ENCODE peak calls at places on chromosome 2, in five cellular contexts. T is AG04449, Z is MCF 10A, A is breast epithelium, G is pancreas. M is an unnamed sample.

GRCh38 chr2:110773470-110773921 is 41.1 kb downstream of the ACOXL start:
- DNase-seq in Z (no peak), T (no peak), G (peak; percentile 85), A (no peak), M (no peak)

GRCh38 chr2:56474412-56475158 is 290.8 kb downstream of the CCDC85A start:
- DNase-seq in A (no peak), T (peak; percentile 34), Z (peak; percentile 86), G (no peak), M (no peak)

GRCh38 chr2:9252002-9252357 is 45.4 kb downstream of the ASAP2 start:
- DNase-seq in Z (no peak), G (no peak), A (no peak), T (no peak), M (no peak)

GRCh38 chr2:105760639-105761337 is 16.1 kb downstream of the NCK2 start:
- DNase-seq in A (no peak), T (no peak), Z (no peak), G (no peak), M (no peak)

GRCh38 chr2:179692610-179693009 is 168.8 kb downstream of the ZNF385B start:
- DNase-seq in T (no peak), A (no peak), G (no peak), Z (peak; percentile 17), M (no peak)

GRCh38 chr2:230660294-230661060 is 52.2 kb upstream of the CAB39 start:
- DNase-seq in T (no peak), A (peak; percentile 23), Z (no peak), G (no peak), M (no peak)

GRCh38 chr2:187345338-187345737 is 102.7 kb downstream of the CALCRL start:
- DNase-seq in G (no peak), A (no peak), Z (no peak), T (no peak), M (no peak)

GRCh38 chr2:237723613-237724012 is 75.0 kb upstream of the RBM44 start:
- DNase-seq in Z (peak; percentile 49), G (no peak), T (no peak), A (peak; percentile 15), M (no peak)

GRCh38 chr2:41937464-41937861 is 110.4 kb upstream of the PKDCC start:
- DNase-seq in A (no peak), G (no peak), T (no peak), Z (no peak), M (no peak)

GRCh38 chr2:119123359-119123758 is 35.2 kb downstream of the C1QL2 start:
- DNase-seq in T (no peak), Z (no peak), G (no peak), A (no peak), M (no peak)

GRCh38 chr2:3480352-3481010 is 38.9 kb downstream of the ADI1 start:
- DNase-seq in A (no peak), Z (no peak), T (no peak), G (no peak), M (no peak)

GRCh38 chr2:186348200-186348599 is 137.9 kb upstream of the ZC3H15 start:
- DNase-seq in T (no peak), Z (peak; percentile 37), G (no peak), A (no peak), M (no peak)

GRCh38 chr2:238899386-238899785 is 51.5 kb downstream of the TWIST2 start:
- DNase-seq in T (no peak), G (no peak), A (no peak), Z (no peak), M (no peak)

GRCh38 chr2:159873136-159873728 is 75.2 kb upstream of the CD302 start:
- DNase-seq in G (no peak), T (no peak), A (no peak), Z (no peak), M (no peak)

GRCh38 chr2:52454962-52455361 is 1312.6 kb upstream of the CHAC2 start:
- DNase-seq in Z (no peak), A (no peak), T (no peak), G (no peak), M (no peak)

GRCh38 chr2:233915133-233915532 is 2.0 kb upstream of the TRPM8 start:
- DNase-seq in T (no peak), A (no peak), Z (peak; percentile 14), G (no peak), M (no peak)
- TF ChIP-seq CTCF in T (no peak), A (no peak), Z (no peak), G (no peak), M (no peak)

GRCh38 chr2:169446452-169446851 is 32.8 kb upstream of the BBS5 start:
- DNase-seq in Z (no peak), G (no peak), T (no peak), A (no peak), M (no peak)

GRCh38 chr2:169448865-169449264 is 30.4 kb upstream of the BBS5 start:
- DNase-seq in Z (no peak), G (no peak), T (no peak), A (no peak), M (no peak)

DNA sequence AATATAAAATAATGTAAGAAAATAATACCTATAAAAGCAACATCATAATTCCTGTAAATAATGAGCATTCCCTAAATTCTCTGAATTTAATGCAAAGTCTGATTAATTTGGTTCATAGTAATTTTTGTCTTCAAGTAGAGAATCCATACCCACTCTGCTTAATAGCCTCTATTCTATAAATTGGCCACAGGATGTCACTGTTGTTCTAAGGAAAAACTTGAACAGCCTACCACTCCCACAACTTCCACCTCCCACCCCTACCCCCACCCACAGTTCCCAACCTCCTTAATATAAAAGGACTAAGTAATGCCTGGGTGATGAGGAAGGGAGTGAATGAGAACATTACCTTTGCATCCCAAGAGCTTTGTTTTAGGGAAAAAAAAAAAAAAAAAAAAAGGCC is 27.2 kb upstream of the BBS5 start:
- DNase-seq in T (no peak), G (no peak), Z (peak; percentile 65), A (no peak), M (no peak)
- TF ChIP-seq CTCF in T (peak; percentile 23), G (peak; percentile 21), Z (peak; percentile 61), A (no peak), M (no peak)

GRCh38 chr2:239990966-239991365 is 34.2 kb downstream of the NDUFA10 start:
- DNase-seq in Z (no peak), T (no peak), A (no peak), G (no peak), M (no peak)

GRCh38 chr2:239998006-239998405 is 27.1 kb downstream of the NDUFA10 start:
- DNase-seq in G (no peak), A (no peak), T (no peak), Z (no peak), M (no peak)

GRCh38 chr2:239991689-239992314 is 33.3 kb downstream of the NDUFA10 start:
- DNase-seq in Z (peak; percentile 57), T (peak; percentile 16), A (no peak), G (no peak), M (no peak)

GRCh38 chr2:239993291-239993690 is 31.9 kb downstream of the NDUFA10 start:
- DNase-seq in A (no peak), Z (no peak), T (no peak), G (no peak), M (no peak)

GRCh38 chr2:239994086-239994485 is 31.1 kb downstream of the NDUFA10 start:
- DNase-seq in T (no peak), Z (no peak), A (no peak), G (no peak), M (no peak)
- TF ChIP-seq CTCF in T (no peak), Z (no peak), A (no peak), G (no peak), M (no peak)

GRCh38 chr2:241722896-241723454 is 11.5 kb upstream of the D2HGDH start:
- DNase-seq in Z (no peak), T (no peak), A (no peak), G (no peak), M (no peak)
- TF ChIP-seq CTCF in Z (no peak), T (no peak), A (no peak), G (no peak), M (no peak)

GRCh38 chr2:24222946-24223345 is 48.1 kb downstream of the FAM228A start:
- DNase-seq in A (no peak), T (no peak), Z (no peak), G (no peak), M (no peak)

GRCh38 chr2:24231461-24231881 is 56.6 kb downstream of the FAM228A start:
- DNase-seq in A (peak; percentile 27), T (no peak), Z (no peak), G (no peak), M (no peak)

GRCh38 chr2:24233321-24233720 is 58.5 kb downstream of the FAM228A start:
- DNase-seq in A (no peak), G (no peak), Z (no peak), T (no peak), M (no peak)

GRCh38 chr2:24225883-24226282 is 51.0 kb downstream of the FAM228A start:
- DNase-seq in A (no peak), T (no peak), G (no peak), Z (no peak), M (no peak)

GRCh38 chr2:24228470-24228869 is 53.6 kb downstream of the FAM228A start:
- DNase-seq in A (no peak), T (no peak), G (no peak), Z (peak; percentile 23), M (no peak)
- TF ChIP-seq CTCF in A (peak; percentile 43), T (no peak), G (peak; percentile 14), Z (peak; percentile 33), M (no peak)

GRCh38 chr2:1656326-1656960 is 87.9 kb downstream of the PXDN start:
- DNase-seq in Z (no peak), T (no peak), A (no peak), G (no peak), M (no peak)
- TF ChIP-seq CTCF in Z (no peak), T (no peak), A (no peak), G (no peak), M (no peak)

GRCh38 chr2:30359644-30360167 is 87.3 kb upstream of the LCLAT1 start:
- DNase-seq in T (no peak), A (no peak), G (no peak), Z (no peak), M (no peak)
- TF ChIP-seq CTCF in T (no peak), A (no peak), G (no peak), Z (no peak), M (no peak)

GRCh38 chr2:208057108-208057507 is 31.8 kb upstream of the PLEKHM3 start:
- DNase-seq in T (no peak), A (no peak), Z (no peak), G (no peak), M (no peak)

GRCh38 chr2:208065476-208065875 is 40.1 kb upstream of the PLEKHM3 start:
- DNase-seq in Z (no peak), G (no peak), T (no peak), A (no peak), M (no peak)

GRCh38 chr2:208064220-208064951 is 39.1 kb upstream of the PLEKHM3 start:
- DNase-seq in G (no peak), A (no peak), Z (peak; percentile 69), T (peak; percentile 78), M (no peak)

DNA sequence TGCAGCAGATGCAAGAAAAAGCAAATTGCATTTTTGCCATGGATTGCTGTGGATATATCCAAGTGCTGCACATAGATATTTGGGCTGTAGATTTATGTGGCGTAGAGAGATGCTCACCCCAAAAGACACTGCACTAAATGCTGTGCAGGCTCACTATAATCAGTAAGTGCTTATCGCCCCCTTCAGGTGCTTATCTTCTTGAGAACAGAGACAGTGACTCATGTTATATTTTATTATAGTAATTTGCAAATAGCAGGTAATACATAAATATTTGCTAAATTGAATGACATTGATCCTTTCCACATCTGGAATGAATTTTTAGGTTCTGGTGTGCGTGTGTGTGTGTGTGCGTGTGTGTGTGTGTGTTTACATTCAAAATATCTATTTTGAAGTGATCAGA is 36.8 kb upstream of the PLEKHM3 start:
- DNase-seq in A (no peak), G (no peak), T (no peak), Z (peak; percentile 50), M (no peak)
- TF ChIP-seq CTCF in A (no peak), G (no peak), T (peak; percentile 4), Z (no peak), M (no peak)